ENCODE peak calls at places on chromosomes 11 and 22, in ten cellular contexts. L, A, E, J, U, O, H, N, W and C are unnamed samples.

GRCh38 chr22:46063861-46064235 is 86.5 kb upstream of the PPARA start:
- DNase-seq in L (no peak), A (peak), E (no peak), J (no peak), U (peak), O (peak), H (peak), N (peak), W (peak), C (no peak)

GRCh38 chr11:66288138-66288865 is 641 bp downstream of the YIF1A start:
- DNase-seq in L (no peak), A (peak), E (no peak), J (peak), U (no peak), O (peak), H (no peak), N (peak), W (peak), C (no peak)

GRCh38 chr11:66002648-66003225 is 434 bp downstream of the BANF1 start:
- DNase-seq in L (peak), A (no peak), E (no peak), J (no peak), U (no peak), O (no peak), H (peak), N (peak), W (peak), C (no peak)

GRCh38 chr11:131137046-131137445 is 220.8 kb upstream of the SNX19 start:
- DNase-seq in L (no peak), A (no peak), E (no peak), J (no peak), U (no peak), O (no peak), H (no peak), N (peak), W (no peak), C (no peak)

GRCh38 chr22:19579880-19580279 is 55.7 kb upstream of the CLDN5 start:
- DNase-seq in L (no peak), A (no peak), E (peak), J (peak), U (no peak), O (no peak), H (peak), N (peak), W (peak), C (no peak)

GRCh38 chr11:113781682-113782081 is 2.1 kb downstream of the CLDN25 start:
- DNase-seq in L (no peak), A (no peak), E (no peak), J (no peak), U (no peak), O (no peak), H (no peak), N (no peak), W (no peak), C (no peak)

GRCh38 chr22:17093081-17093480 is 8.3 kb downstream of the IL17RA start:
- DNase-seq in L (no peak), A (peak), E (no peak), J (no peak), U (no peak), O (no peak), H (no peak), N (no peak), W (no peak), C (no peak)

GRCh38 chr22:33922268-33922667 is 2.0 kb upstream of the LARGE1 start:
- DNase-seq in L (no peak), A (peak), E (peak), J (peak), U (no peak), O (peak), H (peak), N (peak), W (peak), C (no peak)

GRCh38 chr11:11073996-11074395 is 216.1 kb upstream of the ZBED5 start:
- DNase-seq in L (no peak), A (no peak), E (no peak), J (no peak), U (no peak), O (no peak), H (no peak), N (no peak), W (no peak), C (no peak)

GRCh38 chr11:128420943-128421342 is 166.4 kb downstream of the ETS1 start:
- DNase-seq in L (no peak), A (no peak), E (no peak), J (no peak), U (no peak), O (no peak), H (no peak), N (peak), W (no peak), C (no peak)

GRCh38 chr11:112797072-112797471 is 164.1 kb upstream of the NCAM1 start:
- DNase-seq in L (no peak), A (no peak), E (no peak), J (no peak), U (no peak), O (no peak), H (no peak), N (no peak), W (no peak), C (no peak)

GRCh38 chr22:50600541-50600940 is at the start of gene MAPK8IP2:
- DNase-seq in L (no peak), A (no peak), E (no peak), J (no peak), U (no peak), O (peak), H (no peak), N (no peak), W (peak), C (no peak)

GRCh38 chr11:96388891-96389603 is 665 bp downstream of the CCDC82 start:
- DNase-seq in L (no peak), A (no peak), E (no peak), J (peak), U (no peak), O (no peak), H (no peak), N (no peak), W (no peak), C (no peak)

GRCh38 chr11:131906963-131907362 is 536.5 kb downstream of the NTM start:
- DNase-seq in L (no peak), A (no peak), E (no peak), J (no peak), U (no peak), O (no peak), H (no peak), N (no peak), W (no peak), C (no peak)

GRCh38 chr11:25961539-25961938 is 370.4 kb upstream of the ANO3 start:
- DNase-seq in L (no peak), A (no peak), E (no peak), J (peak), U (no peak), O (no peak), H (no peak), N (no peak), W (no peak), C (no peak)
- TF ChIP-seq CTCF in L (no peak), A (no peak), E (no peak), J (no peak), U (no peak), O (no peak), H (peak), N (no peak), W (no peak), C (no peak)

GRCh38 chr11:111411456-111411855 is 32.4 kb upstream of the POU2AF1 start:
- DNase-seq in L (no peak), A (no peak), E (no peak), J (no peak), U (no peak), O (no peak), H (no peak), N (no peak), W (no peak), C (no peak)
- H3K4me3 ChIP-seq in L (no peak), A (no peak), E (no peak), J (no peak), U (no peak), O (no peak), H (no peak), N (no peak), W (no peak), C (no peak)

DNA sequence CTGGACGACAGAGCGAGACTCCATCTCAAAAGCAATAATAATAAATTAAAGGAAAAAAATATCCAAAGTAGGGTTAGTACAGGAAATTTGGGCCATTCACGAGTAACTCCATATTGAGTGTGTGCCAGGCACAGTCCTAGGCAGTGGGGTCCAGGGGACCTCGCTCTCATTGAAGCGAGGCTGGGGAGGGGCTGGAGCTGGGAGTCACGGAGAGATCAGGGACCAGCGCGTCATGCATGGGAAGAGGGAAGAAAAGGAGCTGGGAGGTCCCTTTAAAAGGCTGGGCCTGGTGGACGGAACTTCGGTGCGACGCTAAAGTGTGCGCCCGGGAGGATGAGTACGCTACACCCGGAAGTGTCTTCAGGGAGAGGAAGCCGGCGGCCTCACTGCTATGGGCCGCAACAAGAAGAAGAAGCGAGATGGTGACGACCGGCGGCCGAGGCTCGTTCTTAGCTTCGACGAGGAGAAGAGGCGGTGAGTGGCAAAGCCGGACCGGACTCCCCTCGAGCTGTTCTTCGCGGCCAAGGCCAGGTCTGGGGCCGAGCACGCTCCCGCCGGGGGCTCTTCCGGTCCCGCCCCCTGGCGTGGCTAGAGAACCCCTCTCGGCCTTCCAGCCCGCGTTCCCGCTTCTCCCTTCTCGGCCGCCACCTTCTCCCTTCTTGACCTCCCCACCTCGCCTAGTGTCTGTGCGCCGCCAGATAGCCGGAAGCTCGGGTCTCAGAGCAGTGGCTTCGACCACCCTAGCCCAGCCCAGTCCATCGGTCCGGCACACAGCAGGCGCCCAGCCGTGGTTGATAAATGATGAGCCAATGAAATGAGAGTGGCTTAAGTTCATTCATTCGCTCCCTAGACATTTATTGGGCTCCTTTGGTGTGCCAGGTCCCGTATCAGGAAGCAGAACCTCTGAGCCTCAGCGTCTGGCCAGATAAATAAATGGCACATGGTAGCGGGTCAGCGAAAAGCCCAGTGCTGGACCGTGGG is at the start of gene NOL12:
- DNase-seq in L (peak), A (peak), E (peak), J (peak), U (peak), O (peak), H (peak), N (peak), W (peak), C (no peak)
- TF ChIP-seq CTCF in L (no peak), A (no peak), E (no peak), J (no peak), U (no peak), O (no peak), H (no peak), N (no peak), W (no peak), C (no peak)

GRCh38 chr11:31813961-31814868 is 3.1 kb upstream of the PAX6 start:
- DNase-seq in L (no peak), A (no peak), E (no peak), J (no peak), U (no peak), O (no peak), H (peak), N (no peak), W (no peak), C (no peak)

GRCh38 chr11:31809857-31810778 is 1.0 kb downstream of the PAX6 start:
- DNase-seq in L (peak), A (no peak), E (no peak), J (no peak), U (no peak), O (peak), H (peak), N (peak), W (no peak), C (no peak)

GRCh38 chr11:31813242-31813960 is 2.3 kb upstream of the PAX6 start:
- DNase-seq in L (no peak), A (no peak), E (peak), J (no peak), U (no peak), O (no peak), H (no peak), N (no peak), W (no peak), C (no peak)

GRCh38 chr11:31810779-31811647 is at the start of gene PAX6:
- DNase-seq in L (peak), A (no peak), E (peak), J (no peak), U (no peak), O (peak), H (peak), N (peak), W (peak), C (no peak)

GRCh38 chr11:31812392-31813241 is 1.5 kb upstream of the PAX6 start:
- DNase-seq in L (no peak), A (no peak), E (no peak), J (no peak), U (no peak), O (no peak), H (peak), N (no peak), W (no peak), C (no peak)
- H3K4me3 ChIP-seq in L (no peak), A (peak), E (peak), J (no peak), U (peak), O (no peak), H (peak), N (peak), W (no peak), C (peak)

GRCh38 chr11:46393759-46394158 is 2.2 kb upstream of the CHRM4 start:
- DNase-seq in L (no peak), A (no peak), E (no peak), J (no peak), U (no peak), O (no peak), H (no peak), N (no peak), W (no peak), C (no peak)

GRCh38 chr11:46391578-46392420 is at the start of gene CHRM4:
- DNase-seq in L (peak), A (no peak), E (no peak), J (no peak), U (no peak), O (peak), H (no peak), N (no peak), W (no peak), C (no peak)

GRCh38 chr11:46393231-46393616 is 1.6 kb upstream of the CHRM4 start:
- DNase-seq in L (no peak), A (no peak), E (no peak), J (no peak), U (no peak), O (no peak), H (no peak), N (no peak), W (no peak), C (no peak)

GRCh38 chr11:46391186-46391577 is 394 bp downstream of the CHRM4 start:
- DNase-seq in L (no peak), A (no peak), E (no peak), J (no peak), U (no peak), O (no peak), H (no peak), N (no peak), W (no peak), C (no peak)

GRCh38 chr11:46392421-46393230 is 1.1 kb upstream of the CHRM4 start:
- DNase-seq in L (peak), A (no peak), E (peak), J (peak), U (peak), O (peak), H (peak), N (peak), W (peak), C (no peak)
- TF ChIP-seq CTCF in L (no peak), A (no peak), E (no peak), J (no peak), U (no peak), O (no peak), H (no peak), N (no peak), W (no peak), C (no peak)

GRCh38 chr11:62452839-62453468 is 34.1 kb downstream of the SCGB1A1 start:
- DNase-seq in L (no peak), A (no peak), E (no peak), J (no peak), U (no peak), O (no peak), H (no peak), N (no peak), W (no peak), C (no peak)

GRCh38 chr11:62452261-62452660 is 33.4 kb downstream of the SCGB1A1 start:
- DNase-seq in L (no peak), A (no peak), E (no peak), J (no peak), U (no peak), O (no peak), H (no peak), N (no peak), W (no peak), C (no peak)

GRCh38 chr11:62450543-62451242 is 31.9 kb downstream of the SCGB1A1 start:
- DNase-seq in L (no peak), A (no peak), E (no peak), J (no peak), U (no peak), O (no peak), H (no peak), N (no peak), W (no peak), C (no peak)

GRCh38 chr11:62449451-62449851 is 30.6 kb downstream of the SCGB1A1 start:
- DNase-seq in L (no peak), A (no peak), E (no peak), J (no peak), U (no peak), O (peak), H (no peak), N (no peak), W (no peak), C (no peak)

GRCh38 chr11:62451243-62451626 is 32.4 kb downstream of the SCGB1A1 start:
- DNase-seq in L (no peak), A (no peak), E (no peak), J (no peak), U (no peak), O (no peak), H (no peak), N (no peak), W (no peak), C (no peak)
- H3K4me3 ChIP-seq in L (no peak), A (no peak), E (no peak), J (no peak), U (no peak), O (no peak), H (no peak), N (no peak), W (no peak), C (no peak)

DNA sequence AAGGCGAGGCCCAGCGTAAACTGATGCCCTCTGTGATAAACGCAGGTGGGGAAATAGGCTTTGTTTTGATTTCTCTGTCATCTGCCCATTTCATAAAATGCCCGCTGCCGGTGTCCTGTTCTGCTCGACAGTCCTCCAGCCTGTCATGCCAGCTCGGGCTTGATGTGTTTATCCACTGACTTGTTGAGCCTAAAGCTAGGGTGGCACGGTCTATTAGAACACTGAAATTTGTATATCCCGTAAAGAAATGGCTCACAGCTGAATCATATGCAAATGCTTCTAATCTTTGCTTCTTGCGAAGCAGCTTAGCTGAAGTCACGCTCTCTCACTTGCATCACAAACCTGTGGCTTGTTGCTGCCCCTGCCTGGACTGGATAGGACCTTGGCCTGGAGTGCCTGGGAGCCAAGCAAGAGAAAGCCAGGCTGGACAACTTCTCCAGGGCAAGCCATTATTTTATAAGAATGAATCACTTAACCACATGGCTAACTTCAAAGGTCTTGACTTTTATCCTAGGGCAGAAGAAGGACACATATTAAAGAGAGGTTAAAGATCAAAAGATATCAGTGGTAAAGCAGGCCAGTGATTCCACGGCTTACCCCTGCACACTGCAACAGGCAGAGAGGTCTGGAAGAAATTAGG is 33.1 kb downstream of the EHF start:
- DNase-seq in L (peak), A (no peak), E (no peak), J (no peak), U (peak), O (no peak), H (peak), N (peak), W (peak), C (peak)
- TF ChIP-seq CTCF in L (peak), A (no peak), E (no peak), J (no peak), U (no peak), O (no peak), H (no peak), N (no peak), W (no peak), C (no peak)

GRCh38 chr11:105609341-105609781 is 512 bp upstream of the GRIA4 start:
- DNase-seq in L (no peak), A (no peak), E (peak), J (no peak), U (no peak), O (no peak), H (no peak), N (peak), W (no peak), C (no peak)

GRCh38 chr11:105611414-105611813 is 1.5 kb downstream of the GRIA4 start:
- DNase-seq in L (no peak), A (no peak), E (no peak), J (no peak), U (no peak), O (no peak), H (no peak), N (no peak), W (no peak), C (no peak)

GRCh38 chr11:105610796-105611361 is 1.0 kb downstream of the GRIA4 start:
- DNase-seq in L (no peak), A (no peak), E (no peak), J (no peak), U (no peak), O (no peak), H (no peak), N (no peak), W (no peak), C (no peak)

GRCh38 chr11:105611837-105612480 is 2.1 kb downstream of the GRIA4 start:
- DNase-seq in L (no peak), A (no peak), E (no peak), J (no peak), U (no peak), O (no peak), H (no peak), N (no peak), W (no peak), C (no peak)

DNA sequence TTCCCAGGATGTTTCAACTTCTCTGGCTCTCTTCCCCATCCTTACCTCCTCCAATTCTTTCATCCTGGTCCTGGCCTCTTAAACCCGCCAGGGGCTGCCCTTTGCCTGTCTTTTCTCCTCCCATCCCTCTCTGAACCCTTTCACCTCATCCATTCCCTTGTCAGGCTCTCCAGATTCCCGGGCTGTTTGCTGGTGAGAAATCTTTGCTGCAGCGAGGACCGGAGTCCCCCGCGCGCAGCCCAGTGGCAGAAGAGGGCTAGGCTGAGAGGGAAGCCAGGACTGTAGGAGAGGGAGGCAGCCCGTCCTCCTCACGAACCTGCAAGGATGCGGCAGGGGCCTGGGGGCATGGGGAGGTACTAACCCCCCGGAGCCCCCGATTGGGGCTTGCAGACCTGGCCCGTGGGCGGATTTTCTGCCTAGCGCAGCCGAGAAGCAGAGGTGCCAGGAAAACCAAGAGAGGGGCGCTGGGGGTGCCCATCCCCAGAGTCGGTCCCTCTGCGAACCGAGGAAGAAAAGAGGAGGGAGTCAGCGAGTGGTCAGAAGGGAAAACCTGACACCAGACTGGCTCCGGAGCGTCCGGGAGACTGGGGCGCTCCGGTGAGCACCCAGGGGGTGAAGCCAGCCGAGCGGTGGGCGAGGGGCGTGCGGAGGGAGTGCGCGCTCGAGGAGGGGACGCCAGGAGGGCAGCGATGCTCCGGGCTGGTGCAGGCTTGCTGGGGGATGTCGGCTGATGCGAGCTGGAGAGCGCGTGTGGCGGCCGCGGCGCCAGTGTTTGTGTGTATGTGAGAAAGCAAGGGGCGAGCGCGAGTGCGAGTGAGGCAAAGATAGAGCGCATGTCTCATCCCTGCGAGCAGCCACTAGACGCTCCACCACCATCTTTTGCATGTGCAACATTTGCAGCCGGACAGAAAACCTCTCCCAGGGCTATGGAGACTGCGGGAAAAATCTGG is at the start of gene GRIA4:
- DNase-seq in L (peak), A (peak), E (no peak), J (no peak), U (peak), O (peak), H (peak), N (peak), W (no peak), C (no peak)
- H3K4me3 ChIP-seq in L (peak), A (peak), E (no peak), J (no peak), U (peak), O (no peak), H (peak), N (peak), W (no peak), C (peak)